ENCODE peak calls at places on chromosomes 13 and 19, in seven cellular contexts. One of them, this sample, is unnamed.

GRCh38 chr19:47609885-47610545 is 1.1 kb downstream of the BICRA start:
- DNase-seq in EL: peak
- DNase-seq in AG10803: peak
- DNase-seq in fibroblast of gingiva: peak
- DNase-seq in CD8-positive, alpha-beta memory T cell: peak
- DNase-seq in NCI-H1105 treated with DMSO at 0.1 percent for 48 hours: peak
- DNase-seq in substantia nigra: no peak
- DNase-seq in this sample: peak

GRCh38 chr19:10532457-10532856 is 11.2 kb upstream of the ATG4D start:
- DNase-seq in NCI-H1105 treated with DMSO at 0.1 percent for 48 hours: no peak
- DNase-seq in fibroblast of gingiva: no peak
- DNase-seq in CD8-positive, alpha-beta memory T cell: no peak
- DNase-seq in AG10803: no peak
- DNase-seq in EL: no peak
- DNase-seq in substantia nigra: no peak
- DNase-seq in this sample: no peak

GRCh38 chr13:46516624-46517318 is 36.2 kb upstream of the LRCH1 start:
- DNase-seq in fibroblast of gingiva: peak
- DNase-seq in AG10803: peak
- DNase-seq in NCI-H1105 treated with DMSO at 0.1 percent for 48 hours: peak
- DNase-seq in CD8-positive, alpha-beta memory T cell: no peak
- DNase-seq in EL: no peak
- DNase-seq in substantia nigra: no peak
- DNase-seq in this sample: peak

GRCh38 chr13:109738298-109738746 is 48.1 kb downstream of the IRS2 start:
- DNase-seq in AG10803: no peak
- DNase-seq in fibroblast of gingiva: no peak
- DNase-seq in NCI-H1105 treated with DMSO at 0.1 percent for 48 hours: no peak
- DNase-seq in CD8-positive, alpha-beta memory T cell: no peak
- DNase-seq in substantia nigra: no peak
- DNase-seq in EL: no peak
- DNase-seq in this sample: no peak

GRCh38 chr13:99339230-99339721 is 32.1 kb upstream of the GPR183 start:
- DNase-seq in substantia nigra: no peak
- DNase-seq in NCI-H1105 treated with DMSO at 0.1 percent for 48 hours: no peak
- DNase-seq in fibroblast of gingiva: no peak
- DNase-seq in CD8-positive, alpha-beta memory T cell: no peak
- DNase-seq in AG10803: no peak
- DNase-seq in EL: no peak
- DNase-seq in this sample: no peak

GRCh38 chr19:17860331-17860992 is 752 bp downstream of the RPL18A start:
- DNase-seq in EL: no peak
- DNase-seq in AG10803: no peak
- DNase-seq in NCI-H1105 treated with DMSO at 0.1 percent for 48 hours: no peak
- DNase-seq in fibroblast of gingiva: no peak
- DNase-seq in CD8-positive, alpha-beta memory T cell: no peak
- DNase-seq in substantia nigra: no peak
- DNase-seq in this sample: peak

GRCh38 chr13:75993823-75994222 is 357.7 kb downstream of the LMO7 start:
- DNase-seq in CD8-positive, alpha-beta memory T cell: no peak
- DNase-seq in NCI-H1105 treated with DMSO at 0.1 percent for 48 hours: no peak
- DNase-seq in AG10803: no peak
- DNase-seq in substantia nigra: no peak
- DNase-seq in fibroblast of gingiva: no peak
- DNase-seq in EL: no peak
- DNase-seq in this sample: no peak

GRCh38 chr19:30795727-30796126 is 423.5 kb downstream of the ZNF536 start:
- DNase-seq in EL: no peak
- DNase-seq in AG10803: no peak
- DNase-seq in CD8-positive, alpha-beta memory T cell: no peak
- DNase-seq in NCI-H1105 treated with DMSO at 0.1 percent for 48 hours: no peak
- DNase-seq in substantia nigra: no peak
- DNase-seq in fibroblast of gingiva: no peak
- DNase-seq in this sample: no peak

GRCh38 chr13:112998506-112999280 is 29.7 kb downstream of the MCF2L start:
- DNase-seq in AG10803: no peak
- DNase-seq in fibroblast of gingiva: no peak
- DNase-seq in EL: no peak
- DNase-seq in CD8-positive, alpha-beta memory T cell: no peak
- DNase-seq in NCI-H1105 treated with DMSO at 0.1 percent for 48 hours: no peak
- DNase-seq in substantia nigra: no peak
- DNase-seq in this sample: no peak

GRCh38 chr19:51737924-51738323 is 13.8 kb downstream of the FPR1 start:
- DNase-seq in fibroblast of gingiva: no peak
- DNase-seq in NCI-H1105 treated with DMSO at 0.1 percent for 48 hours: no peak
- DNase-seq in substantia nigra: no peak
- DNase-seq in CD8-positive, alpha-beta memory T cell: no peak
- DNase-seq in AG10803: peak
- DNase-seq in EL: no peak
- DNase-seq in this sample: no peak

GRCh38 chr13:110454227-110454859 is 107.2 kb downstream of the RAB20 start:
- DNase-seq in EL: no peak
- DNase-seq in substantia nigra: no peak
- DNase-seq in NCI-H1105 treated with DMSO at 0.1 percent for 48 hours: no peak
- DNase-seq in fibroblast of gingiva: no peak
- DNase-seq in CD8-positive, alpha-beta memory T cell: no peak
- DNase-seq in AG10803: no peak
- DNase-seq in this sample: no peak

GRCh38 chr19:30224689-30225606 is 147.2 kb upstream of the ZNF536 start:
- DNase-seq in fibroblast of gingiva: no peak
- DNase-seq in EL: no peak
- DNase-seq in CD8-positive, alpha-beta memory T cell: no peak
- DNase-seq in substantia nigra: no peak
- DNase-seq in NCI-H1105 treated with DMSO at 0.1 percent for 48 hours: peak
- DNase-seq in AG10803: peak
- DNase-seq in this sample: peak

GRCh38 chr19:49506575-49507105 is 5.8 kb upstream of the FCGRT start:
- DNase-seq in EL: peak
- DNase-seq in NCI-H1105 treated with DMSO at 0.1 percent for 48 hours: peak
- DNase-seq in substantia nigra: no peak
- DNase-seq in AG10803: no peak
- DNase-seq in CD8-positive, alpha-beta memory T cell: peak
- DNase-seq in fibroblast of gingiva: no peak
- DNase-seq in this sample: peak

GRCh38 chr13:99797716-99798115 is 173.9 kb downstream of the ZIC5 start:
- DNase-seq in substantia nigra: no peak
- DNase-seq in EL: no peak
- DNase-seq in fibroblast of gingiva: no peak
- DNase-seq in NCI-H1105 treated with DMSO at 0.1 percent for 48 hours: no peak
- DNase-seq in AG10803: no peak
- DNase-seq in CD8-positive, alpha-beta memory T cell: no peak
- DNase-seq in this sample: no peak

GRCh38 chr19:40718774-40719391 is 2.0 kb downstream of the ITPKC start:
- DNase-seq in CD8-positive, alpha-beta memory T cell: no peak
- DNase-seq in substantia nigra: no peak
- DNase-seq in NCI-H1105 treated with DMSO at 0.1 percent for 48 hours: peak
- DNase-seq in EL: peak
- DNase-seq in fibroblast of gingiva: peak
- DNase-seq in AG10803: peak
- DNase-seq in this sample: peak

GRCh38 chr13:24693862-24694471 is 13.8 kb downstream of the ATP12A start:
- DNase-seq in AG10803: peak
- DNase-seq in NCI-H1105 treated with DMSO at 0.1 percent for 48 hours: peak
- DNase-seq in fibroblast of gingiva: peak
- DNase-seq in EL: peak
- DNase-seq in CD8-positive, alpha-beta memory T cell: no peak
- DNase-seq in substantia nigra: no peak
- DNase-seq in this sample: peak

GRCh38 chr13:30438286-30438685 is 16.0 kb downstream of the UBE2L5 start:
- DNase-seq in EL: no peak
- DNase-seq in CD8-positive, alpha-beta memory T cell: no peak
- DNase-seq in NCI-H1105 treated with DMSO at 0.1 percent for 48 hours: no peak
- DNase-seq in substantia nigra: no peak
- DNase-seq in AG10803: no peak
- DNase-seq in fibroblast of gingiva: no peak
- DNase-seq in this sample: no peak

GRCh38 chr19:4606921-4607678 is 32.2 kb upstream of the TNFAIP8L1 start:
- DNase-seq in EL: no peak
- DNase-seq in fibroblast of gingiva: peak
- DNase-seq in substantia nigra: no peak
- DNase-seq in AG10803: no peak
- DNase-seq in CD8-positive, alpha-beta memory T cell: no peak
- DNase-seq in NCI-H1105 treated with DMSO at 0.1 percent for 48 hours: peak
- DNase-seq in this sample: peak

GRCh38 chr13:50128406-50129048 is 113.3 kb downstream of the KCNRG start:
- DNase-seq in CD8-positive, alpha-beta memory T cell: no peak
- DNase-seq in substantia nigra: no peak
- DNase-seq in NCI-H1105 treated with DMSO at 0.1 percent for 48 hours: no peak
- DNase-seq in AG10803: no peak
- DNase-seq in EL: no peak
- DNase-seq in fibroblast of gingiva: no peak
- DNase-seq in this sample: no peak

GRCh38 chr19:38263696-38264485 is 482 bp upstream of the SPINT2 start:
- DNase-seq in AG10803: peak
- DNase-seq in EL: peak
- DNase-seq in fibroblast of gingiva: peak
- DNase-seq in substantia nigra: no peak
- DNase-seq in CD8-positive, alpha-beta memory T cell: peak
- DNase-seq in NCI-H1105 treated with DMSO at 0.1 percent for 48 hours: peak
- DNase-seq in this sample: peak

GRCh38 chr19:12884627-12884925 is 2.4 kb downstream of the KLF1 start:
- DNase-seq in CD8-positive, alpha-beta memory T cell: no peak
- DNase-seq in NCI-H1105 treated with DMSO at 0.1 percent for 48 hours: no peak
- DNase-seq in EL: no peak
- DNase-seq in substantia nigra: no peak
- DNase-seq in fibroblast of gingiva: no peak
- DNase-seq in AG10803: no peak
- DNase-seq in this sample: no peak

GRCh38 chr13:50589139-50589538 is 254.4 kb downstream of the DLEU7 start:
- DNase-seq in NCI-H1105 treated with DMSO at 0.1 percent for 48 hours: no peak
- DNase-seq in fibroblast of gingiva: peak
- DNase-seq in AG10803: peak
- DNase-seq in CD8-positive, alpha-beta memory T cell: no peak
- DNase-seq in EL: peak
- DNase-seq in substantia nigra: no peak
- DNase-seq in this sample: peak

GRCh38 chr13:99431927-99432636 is 69.2 kb upstream of the TM9SF2 start:
- DNase-seq in EL: no peak
- DNase-seq in AG10803: peak
- DNase-seq in CD8-positive, alpha-beta memory T cell: peak
- DNase-seq in fibroblast of gingiva: no peak
- DNase-seq in substantia nigra: no peak
- DNase-seq in NCI-H1105 treated with DMSO at 0.1 percent for 48 hours: no peak
- DNase-seq in this sample: no peak

GRCh38 chr13:20952838-20953237 is 50.3 kb upstream of the XPO4 start:
- DNase-seq in NCI-H1105 treated with DMSO at 0.1 percent for 48 hours: no peak
- DNase-seq in substantia nigra: no peak
- DNase-seq in fibroblast of gingiva: no peak
- DNase-seq in EL: no peak
- DNase-seq in CD8-positive, alpha-beta memory T cell: no peak
- DNase-seq in AG10803: no peak
- DNase-seq in this sample: no peak

GRCh38 chr13:108755084-108755483 is 125.7 kb downstream of the MYO16 start:
- DNase-seq in AG10803: no peak
- DNase-seq in NCI-H1105 treated with DMSO at 0.1 percent for 48 hours: no peak
- DNase-seq in CD8-positive, alpha-beta memory T cell: no peak
- DNase-seq in substantia nigra: no peak
- DNase-seq in fibroblast of gingiva: no peak
- DNase-seq in EL: no peak
- DNase-seq in this sample: no peak

GRCh38 chr13:108463365-108463764 is 166.0 kb upstream of the MYO16 start:
- DNase-seq in EL: peak
- DNase-seq in NCI-H1105 treated with DMSO at 0.1 percent for 48 hours: peak
- DNase-seq in AG10803: peak
- DNase-seq in fibroblast of gingiva: peak
- DNase-seq in substantia nigra: no peak
- DNase-seq in CD8-positive, alpha-beta memory T cell: no peak
- DNase-seq in this sample: no peak

GRCh38 chr19:45164577-45165335 is 4.0 kb upstream of the NKPD1 start:
- DNase-seq in EL: peak
- DNase-seq in AG10803: peak
- DNase-seq in fibroblast of gingiva: peak
- DNase-seq in NCI-H1105 treated with DMSO at 0.1 percent for 48 hours: no peak
- DNase-seq in substantia nigra: no peak
- DNase-seq in CD8-positive, alpha-beta memory T cell: peak
- DNase-seq in this sample: peak

GRCh38 chr13:75715598-75716523 is 79.7 kb downstream of the LMO7 start:
- DNase-seq in NCI-H1105 treated with DMSO at 0.1 percent for 48 hours: no peak
- DNase-seq in CD8-positive, alpha-beta memory T cell: no peak
- DNase-seq in EL: peak
- DNase-seq in fibroblast of gingiva: no peak
- DNase-seq in AG10803: no peak
- DNase-seq in substantia nigra: no peak
- DNase-seq in this sample: peak

GRCh38 chr19:46155237-46155636 is 7.2 kb downstream of the IGFL2 start:
- DNase-seq in CD8-positive, alpha-beta memory T cell: no peak
- DNase-seq in fibroblast of gingiva: no peak
- DNase-seq in AG10803: no peak
- DNase-seq in EL: peak
- DNase-seq in NCI-H1105 treated with DMSO at 0.1 percent for 48 hours: no peak
- DNase-seq in substantia nigra: no peak
- DNase-seq in this sample: no peak

GRCh38 chr13:46831588-46832194 is 34.7 kb upstream of the ESD start:
- DNase-seq in EL: peak
- DNase-seq in AG10803: peak
- DNase-seq in CD8-positive, alpha-beta memory T cell: no peak
- DNase-seq in fibroblast of gingiva: peak
- DNase-seq in NCI-H1105 treated with DMSO at 0.1 percent for 48 hours: peak
- DNase-seq in substantia nigra: no peak
- DNase-seq in this sample: peak

GRCh38 chr13:30829788-30830637 is 76.1 kb upstream of the MEDAG start:
- DNase-seq in AG10803: no peak
- DNase-seq in EL: peak
- DNase-seq in NCI-H1105 treated with DMSO at 0.1 percent for 48 hours: no peak
- DNase-seq in fibroblast of gingiva: no peak
- DNase-seq in substantia nigra: no peak
- DNase-seq in CD8-positive, alpha-beta memory T cell: no peak
- DNase-seq in this sample: peak

GRCh38 chr19:34967551-34967950 is 3.5 kb upstream of the ZNF792 start:
- DNase-seq in AG10803: no peak
- DNase-seq in substantia nigra: no peak
- DNase-seq in NCI-H1105 treated with DMSO at 0.1 percent for 48 hours: no peak
- DNase-seq in EL: no peak
- DNase-seq in fibroblast of gingiva: no peak
- DNase-seq in CD8-positive, alpha-beta memory T cell: no peak
- DNase-seq in this sample: no peak